ENCODE peak calls at places on chromosomes 5 and 9, in five cellular contexts. S is myocyte, W is mucosa of gallbladder, Z is NCI-H1092 treated with DMSO at 0.1 percent for 48 hours, K is T47D. E is an unnamed sample.

GRCh38 chr9:104863180-104863883 is 64.6 kb downstream of the ABCA1 start:
- DNase-seq in K (peak), S (peak), W (peak), Z (peak), E (peak)

GRCh38 chr5:154501566-154501965 is 23.5 kb upstream of the HAND1 start:
- DNase-seq in Z (no peak), S (no peak), W (no peak), K (no peak), E (no peak)

GRCh38 chr9:81423589-81424326 is 265.6 kb downstream of the TLE1 start:
- DNase-seq in Z (no peak), S (peak), W (no peak), K (no peak), E (no peak)

GRCh38 chr5:148913985-148914421 is 87.6 kb downstream of the ADRB2 start:
- DNase-seq in W (no peak), Z (no peak), K (no peak), S (peak), E (no peak)

GRCh38 chr5:37850128-37850865 is 10.5 kb upstream of the GDNF start:
- DNase-seq in Z (no peak), W (no peak), K (no peak), S (no peak), E (no peak)

GRCh38 chr9:4515958-4516375 is 25.7 kb downstream of the SLC1A1 start:
- DNase-seq in K (no peak), Z (no peak), S (peak), W (no peak), E (no peak)

GRCh38 chr5:74013222-74013621 is 387.2 kb downstream of the ARHGEF28 start:
- DNase-seq in W (no peak), S (no peak), Z (no peak), K (no peak), E (no peak)

GRCh38 chr5:55668356-55668755 is 43.8 kb downstream of the SLC38A9 start:
- DNase-seq in S (peak), W (no peak), K (peak), Z (no peak), E (no peak)

GRCh38 chr5:10328323-10328722 is 20.6 kb upstream of the CMBL start:
- DNase-seq in Z (no peak), S (no peak), W (no peak), K (no peak), E (no peak)

GRCh38 chr9:36985769-36986547 is 48.1 kb downstream of the PAX5 start:
- DNase-seq in W (no peak), K (no peak), S (no peak), Z (no peak), E (no peak)

GRCh38 chr5:73303139-73304079 is 130.4 kb downstream of the TMEM174 start:
- DNase-seq in W (no peak), Z (no peak), K (no peak), S (no peak), E (no peak)

GRCh38 chr5:122419195-122419894 is 107.3 kb downstream of the SNCAIP start:
- DNase-seq in K (peak), S (no peak), Z (no peak), W (no peak), E (no peak)

GRCh38 chr9:104903609-104904008 is 24.3 kb downstream of the ABCA1 start:
- DNase-seq in W (no peak), Z (no peak), S (no peak), K (no peak), E (peak)

GRCh38 chr5:130126748-130127147 is 222.5 kb downstream of the CHSY3 start:
- DNase-seq in K (no peak), Z (no peak), S (peak), W (no peak), E (no peak)

GRCh38 chr9:36637491-36638270 is 65.0 kb downstream of the MELK start:
- DNase-seq in Z (no peak), W (no peak), K (no peak), S (no peak), E (no peak)

GRCh38 chr9:121821326-121821725 is 169.9 kb downstream of the DAB2IP start:
- DNase-seq in W (no peak), Z (no peak), S (no peak), K (no peak), E (no peak)

GRCh38 chr5:90174236-90174635 is 235.3 kb downstream of the CETN3 start:
- DNase-seq in S (no peak), K (no peak), W (no peak), Z (no peak), E (no peak)

GRCh38 chr5:102858221-102858620 is 103.1 kb downstream of the PAM start:
- DNase-seq in W (no peak), S (no peak), Z (no peak), K (no peak), E (no peak)

GRCh38 chr9:124267271-124267807 is 9.6 kb downstream of the NEK6 start:
- DNase-seq in S (peak), Z (peak), W (peak), K (peak), E (no peak)

GRCh38 chr5:135052511-135053145 is 18.6 kb upstream of the PITX1 start:
- DNase-seq in K (no peak), W (no peak), S (no peak), Z (no peak), E (no peak)

GRCh38 chr5:36273809-36274526 is 27.7 kb downstream of the RANBP3L start:
- DNase-seq in S (peak), K (no peak), W (no peak), Z (no peak), E (no peak)

E was measured in SK-N-DZ.